ENCODE peak calls at places on chromosomes 7 and 10, in eight cellular contexts. T, U, H, D, V, S, G and P are unnamed samples.

GRCh38 chr7:103524042-103524907 is 78.3 kb upstream of the SLC26A5 start:
- DNase-seq in T (peak; percentile 72), U (no peak), H (no peak), D (peak; percentile 30), V (peak; percentile 39), S (no peak), G (peak; percentile 56), P (peak; percentile 63)

GRCh38 chr7:40799-41750 is 151.3 kb upstream of the FAM20C start:
- DNase-seq in T (no peak), U (no peak), H (no peak), D (no peak), V (no peak), S (no peak), G (no peak), P (no peak)

GRCh38 chr10:12067336-12067735 is 1.4 kb upstream of the DHTKD1 start:
- DNase-seq in T (no peak), U (no peak), H (no peak), D (peak; percentile 91), V (peak; percentile 87), S (no peak), G (peak; percentile 90), P (peak; percentile 72)

GRCh38 chr7:98870071-98870651 is 347 bp upstream of the TMEM130 start:
- DNase-seq in T (peak; percentile 86), U (peak; percentile 90), H (peak; percentile 49), D (peak; percentile 64), V (peak; percentile 66), S (peak; percentile 74), G (peak; percentile 43), P (peak; percentile 67)

GRCh38 chr7:80924090-80924489 is 5.2 kb upstream of the SEMA3C start:
- DNase-seq in T (no peak), U (no peak), H (no peak), D (no peak), V (no peak), S (no peak), G (no peak), P (no peak)

GRCh38 chr10:43861966-43862751 is 213.5 kb upstream of the ZNF32 start:
- DNase-seq in T (no peak), U (no peak), H (no peak), D (peak; percentile 84), V (peak; percentile 98), S (no peak), G (peak; percentile 85), P (peak; percentile 57)

GRCh38 chr7:43318188-43318587 is 205.7 kb downstream of the HECW1 start:
- DNase-seq in T (no peak), U (no peak), H (no peak), D (no peak), V (no peak), S (no peak), G (no peak), P (no peak)

GRCh38 chr7:1413936-1414639 is 45.2 kb downstream of the MICALL2 start:
- DNase-seq in T (no peak), U (no peak), H (no peak), D (no peak), V (no peak), S (no peak), G (no peak), P (no peak)

GRCh38 chr7:81704595-81704994 is 65.3 kb downstream of the HGF start:
- DNase-seq in T (no peak), U (no peak), H (no peak), D (no peak), V (no peak), S (no peak), G (no peak), P (no peak)

GRCh38 chr10:15715619-15716227 is 4.0 kb downstream of the ITGA8 start:
- DNase-seq in T (peak; percentile 55), U (no peak), H (no peak), D (no peak), V (peak; percentile 24), S (no peak), G (peak; percentile 23), P (peak; percentile 3)

GRCh38 chr10:48627984-48628609 is 23.2 kb upstream of the ARHGAP22 start:
- DNase-seq in T (peak; percentile 60), U (no peak), H (no peak), D (no peak), V (peak; percentile 13), S (no peak), G (no peak), P (no peak)

GRCh38 chr7:30256459-30256858 is 27.9 kb upstream of the ZNRF2 start:
- DNase-seq in T (no peak), U (no peak), H (no peak), D (no peak), V (no peak), S (no peak), G (no peak), P (no peak)

GRCh38 chr7:7613210-7613609 is 27.3 kb upstream of the UMAD1 start:
- DNase-seq in T (no peak), U (no peak), H (no peak), D (no peak), V (no peak), S (no peak), G (no peak), P (no peak)

GRCh38 chr7:100873599-100874299 is 1.2 kb upstream of the SRRT start:
- DNase-seq in T (no peak), U (no peak), H (no peak), D (no peak), V (no peak), S (no peak), G (no peak), P (no peak)

GRCh38 chr7:151940048-151940845 is 16.0 kb upstream of the GALNTL5 start:
- DNase-seq in T (peak; percentile 57), U (no peak), H (no peak), D (peak; percentile 79), V (peak; percentile 80), S (no peak), G (peak; percentile 87), P (peak; percentile 9)